ENCODE peak calls at places on chromosomes 13 and 19, in five cellular contexts. One of them, this sample, is unnamed.

GRCh38 chr19:36150586-36150985 is 1.7 kb downstream of the COX7A1 start:
- DNase-seq in RCC 7860: no peak
- DNase-seq in MV-4-11: no peak
- DNase-seq in activated CD4-positive, alpha-beta T cell treated with anti-CD3 and anti-CD28 coated beads for 24 hours: no peak
- DNase-seq in aorta: peak; percentile 24
- DNase-seq in this sample: no peak

GRCh38 chr13:94829201-94829600 is 116.9 kb upstream of the SOX21 start:
- DNase-seq in RCC 7860: no peak
- DNase-seq in MV-4-11: no peak
- DNase-seq in activated CD4-positive, alpha-beta T cell treated with anti-CD3 and anti-CD28 coated beads for 24 hours: no peak
- DNase-seq in aorta: no peak
- DNase-seq in this sample: no peak

GRCh38 chr19:38047641-38048040 is 140.6 kb downstream of the SIPA1L3 start:
- DNase-seq in RCC 7860: no peak
- DNase-seq in MV-4-11: no peak
- DNase-seq in activated CD4-positive, alpha-beta T cell treated with anti-CD3 and anti-CD28 coated beads for 24 hours: no peak
- DNase-seq in aorta: no peak
- DNase-seq in this sample: no peak

GRCh38 chr13:90246946-90247345 is 1100.5 kb upstream of the MIR17HG start:
- DNase-seq in RCC 7860: no peak
- DNase-seq in MV-4-11: no peak
- DNase-seq in activated CD4-positive, alpha-beta T cell treated with anti-CD3 and anti-CD28 coated beads for 24 hours: no peak
- DNase-seq in aorta: no peak
- DNase-seq in this sample: no peak

GRCh38 chr19:28313633-28314032 is 899.3 kb downstream of the UQCRFS1 start:
- DNase-seq in RCC 7860: peak; percentile 84
- DNase-seq in MV-4-11: no peak
- DNase-seq in activated CD4-positive, alpha-beta T cell treated with anti-CD3 and anti-CD28 coated beads for 24 hours: no peak
- DNase-seq in aorta: no peak
- DNase-seq in this sample: peak; percentile 63

GRCh38 chr19:46717716-46718143 is 816 bp upstream of the PRKD2 start:
- DNase-seq in RCC 7860: no peak
- DNase-seq in MV-4-11: no peak
- DNase-seq in activated CD4-positive, alpha-beta T cell treated with anti-CD3 and anti-CD28 coated beads for 24 hours: no peak
- DNase-seq in aorta: peak; percentile 38
- DNase-seq in this sample: no peak

GRCh38 chr13:113091891-113092775 is 13.5 kb upstream of the F7 start:
- DNase-seq in RCC 7860: no peak
- DNase-seq in MV-4-11: no peak
- DNase-seq in activated CD4-positive, alpha-beta T cell treated with anti-CD3 and anti-CD28 coated beads for 24 hours: no peak
- DNase-seq in aorta: peak; percentile 45
- DNase-seq in this sample: no peak

GRCh38 chr19:6007866-6008265 is 29.9 kb upstream of the RANBP3 start:
- DNase-seq in RCC 7860: no peak
- DNase-seq in MV-4-11: no peak
- DNase-seq in activated CD4-positive, alpha-beta T cell treated with anti-CD3 and anti-CD28 coated beads for 24 hours: no peak
- DNase-seq in aorta: no peak
- DNase-seq in this sample: no peak

GRCh38 chr13:97435794-97436193 is 1.8 kb downstream of the RAP2A start:
- DNase-seq in RCC 7860: no peak
- DNase-seq in MV-4-11: no peak
- DNase-seq in activated CD4-positive, alpha-beta T cell treated with anti-CD3 and anti-CD28 coated beads for 24 hours: no peak
- DNase-seq in aorta: no peak
- DNase-seq in this sample: no peak

GRCh38 chr13:65836066-65836465 is 1394.1 kb downstream of the PCDH9 start:
- DNase-seq in RCC 7860: no peak
- DNase-seq in MV-4-11: no peak
- DNase-seq in activated CD4-positive, alpha-beta T cell treated with anti-CD3 and anti-CD28 coated beads for 24 hours: no peak
- DNase-seq in aorta: no peak
- DNase-seq in this sample: no peak

GRCh38 chr13:106473174-106473573 is 62.3 kb downstream of the EFNB2 start:
- DNase-seq in RCC 7860: no peak
- DNase-seq in MV-4-11: no peak
- DNase-seq in activated CD4-positive, alpha-beta T cell treated with anti-CD3 and anti-CD28 coated beads for 24 hours: no peak
- DNase-seq in aorta: no peak
- DNase-seq in this sample: no peak

GRCh38 chr19:13883665-13884064 is 6.7 kb downstream of the NANOS3 start:
- DNase-seq in RCC 7860: no peak
- DNase-seq in MV-4-11: no peak
- DNase-seq in activated CD4-positive, alpha-beta T cell treated with anti-CD3 and anti-CD28 coated beads for 24 hours: no peak
- DNase-seq in aorta: no peak
- DNase-seq in this sample: no peak

GRCh38 chr19:16052353-16052752 is 23.9 kb upstream of the TPM4 start:
- DNase-seq in RCC 7860: no peak
- DNase-seq in MV-4-11: no peak
- DNase-seq in activated CD4-positive, alpha-beta T cell treated with anti-CD3 and anti-CD28 coated beads for 24 hours: no peak
- DNase-seq in aorta: peak; percentile 28
- DNase-seq in this sample: no peak

GRCh38 chr13:33932765-33933406 is 114.9 kb downstream of the RFC3 start:
- DNase-seq in RCC 7860: no peak
- DNase-seq in MV-4-11: no peak
- DNase-seq in activated CD4-positive, alpha-beta T cell treated with anti-CD3 and anti-CD28 coated beads for 24 hours: no peak
- DNase-seq in aorta: no peak
- DNase-seq in this sample: peak; percentile 21

GRCh38 chr19:56900573-56901097 is 60.1 kb upstream of the PEG3 start:
- DNase-seq in RCC 7860: no peak
- DNase-seq in MV-4-11: no peak
- DNase-seq in activated CD4-positive, alpha-beta T cell treated with anti-CD3 and anti-CD28 coated beads for 24 hours: no peak
- DNase-seq in aorta: no peak
- DNase-seq in this sample: no peak

GRCh38 chr19:47102561-47103135 is 10.9 kb downstream of the ZC3H4 start:
- DNase-seq in RCC 7860: no peak
- DNase-seq in MV-4-11: no peak
- DNase-seq in activated CD4-positive, alpha-beta T cell treated with anti-CD3 and anti-CD28 coated beads for 24 hours: no peak
- DNase-seq in aorta: no peak
- DNase-seq in this sample: no peak

GRCh38 chr13:21399741-21400140 is 59.4 kb downstream of the ZDHHC20 start:
- DNase-seq in RCC 7860: no peak
- DNase-seq in MV-4-11: peak; percentile 24
- DNase-seq in activated CD4-positive, alpha-beta T cell treated with anti-CD3 and anti-CD28 coated beads for 24 hours: no peak
- DNase-seq in aorta: no peak
- DNase-seq in this sample: peak; percentile 9

This sample was measured in kidney epithelial cell.